ENCODE peak calls at places on chromosomes 16 and 17, in nine cellular contexts. One of them, this sample, is unnamed.

GRCh38 chr17:27494192-27495091 is 38.2 kb downstream of the KSR1 start:
- DNase-seq in EL: no peak
- DNase-seq in colonic mucosa: peak
- DNase-seq in tibial nerve: peak
- DNase-seq in HFFc6: no peak
- DNase-seq in small intestine: peak
- DNase-seq in fibroblast of the conjunctiva: no peak
- DNase-seq in CD4-positive, alpha-beta memory T cell: no peak
- DNase-seq in stimulated activated naive CD8-positive, alpha-beta T cell treated with anti-CD3 and anti-CD28 coated beads, Interleukin-15, amount 100 ng/mL, for 72 hours: no peak
- DNase-seq in this sample: peak

GRCh38 chr17:12415031-12415430 is 250.7 kb upstream of the MYOCD start:
- DNase-seq in fibroblast of the conjunctiva: peak
- DNase-seq in colonic mucosa: no peak
- DNase-seq in HFFc6: peak
- DNase-seq in tibial nerve: no peak
- DNase-seq in CD4-positive, alpha-beta memory T cell: no peak
- DNase-seq in small intestine: no peak
- DNase-seq in EL: peak
- DNase-seq in stimulated activated naive CD8-positive, alpha-beta T cell treated with anti-CD3 and anti-CD28 coated beads, Interleukin-15, amount 100 ng/mL, for 72 hours: no peak
- DNase-seq in this sample: no peak

GRCh38 chr17:7356779-7357178 is 1.8 kb downstream of the TMEM95 start:
- DNase-seq in CD4-positive, alpha-beta memory T cell: no peak
- DNase-seq in EL: no peak
- DNase-seq in tibial nerve: no peak
- DNase-seq in small intestine: no peak
- DNase-seq in fibroblast of the conjunctiva: no peak
- DNase-seq in colonic mucosa: no peak
- DNase-seq in stimulated activated naive CD8-positive, alpha-beta T cell treated with anti-CD3 and anti-CD28 coated beads, Interleukin-15, amount 100 ng/mL, for 72 hours: no peak
- DNase-seq in HFFc6: no peak
- DNase-seq in this sample: no peak

GRCh38 chr17:18954321-18954720 is 2.4 kb downstream of the SLC5A10 start:
- DNase-seq in stimulated activated naive CD8-positive, alpha-beta T cell treated with anti-CD3 and anti-CD28 coated beads, Interleukin-15, amount 100 ng/mL, for 72 hours: no peak
- DNase-seq in colonic mucosa: no peak
- DNase-seq in CD4-positive, alpha-beta memory T cell: no peak
- DNase-seq in small intestine: no peak
- DNase-seq in HFFc6: no peak
- DNase-seq in fibroblast of the conjunctiva: no peak
- DNase-seq in EL: no peak
- DNase-seq in tibial nerve: no peak
- DNase-seq in this sample: no peak

GRCh38 chr16:54812229-54812628 is 118.4 kb upstream of the IRX5 start:
- DNase-seq in fibroblast of the conjunctiva: no peak
- DNase-seq in tibial nerve: no peak
- DNase-seq in colonic mucosa: no peak
- DNase-seq in EL: no peak
- DNase-seq in CD4-positive, alpha-beta memory T cell: no peak
- DNase-seq in small intestine: no peak
- DNase-seq in stimulated activated naive CD8-positive, alpha-beta T cell treated with anti-CD3 and anti-CD28 coated beads, Interleukin-15, amount 100 ng/mL, for 72 hours: no peak
- DNase-seq in HFFc6: no peak
- DNase-seq in this sample: no peak

GRCh38 chr17:9237661-9238301 is 216.5 kb downstream of the NTN1 start:
- DNase-seq in fibroblast of the conjunctiva: no peak
- DNase-seq in HFFc6: no peak
- DNase-seq in CD4-positive, alpha-beta memory T cell: no peak
- DNase-seq in small intestine: peak
- DNase-seq in colonic mucosa: no peak
- DNase-seq in tibial nerve: no peak
- DNase-seq in EL: no peak
- DNase-seq in stimulated activated naive CD8-positive, alpha-beta T cell treated with anti-CD3 and anti-CD28 coated beads, Interleukin-15, amount 100 ng/mL, for 72 hours: no peak
- DNase-seq in this sample: no peak

GRCh38 chr17:66910651-66911285 is 53.7 kb upstream of the CACNG4 start:
- DNase-seq in CD4-positive, alpha-beta memory T cell: no peak
- DNase-seq in HFFc6: no peak
- DNase-seq in small intestine: no peak
- DNase-seq in tibial nerve: no peak
- DNase-seq in fibroblast of the conjunctiva: no peak
- DNase-seq in EL: no peak
- DNase-seq in colonic mucosa: no peak
- DNase-seq in stimulated activated naive CD8-positive, alpha-beta T cell treated with anti-CD3 and anti-CD28 coated beads, Interleukin-15, amount 100 ng/mL, for 72 hours: no peak
- DNase-seq in this sample: no peak

GRCh38 chr16:974001-974601 is 3.3 kb upstream of the LMF1 start:
- DNase-seq in tibial nerve: no peak
- DNase-seq in small intestine: no peak
- DNase-seq in HFFc6: no peak
- DNase-seq in stimulated activated naive CD8-positive, alpha-beta T cell treated with anti-CD3 and anti-CD28 coated beads, Interleukin-15, amount 100 ng/mL, for 72 hours: no peak
- DNase-seq in fibroblast of the conjunctiva: no peak
- DNase-seq in colonic mucosa: no peak
- DNase-seq in EL: no peak
- DNase-seq in CD4-positive, alpha-beta memory T cell: no peak
- DNase-seq in this sample: no peak

GRCh38 chr17:62059394-62059793 is 5.7 kb downstream of the MED13 start:
- DNase-seq in small intestine: no peak
- DNase-seq in CD4-positive, alpha-beta memory T cell: no peak
- DNase-seq in colonic mucosa: no peak
- DNase-seq in EL: no peak
- DNase-seq in stimulated activated naive CD8-positive, alpha-beta T cell treated with anti-CD3 and anti-CD28 coated beads, Interleukin-15, amount 100 ng/mL, for 72 hours: no peak
- DNase-seq in fibroblast of the conjunctiva: no peak
- DNase-seq in tibial nerve: no peak
- DNase-seq in HFFc6: no peak
- DNase-seq in this sample: no peak

GRCh38 chr16:9096416-9096952 is 5.0 kb downstream of the HAPSTR1 start:
- DNase-seq in HFFc6: no peak
- DNase-seq in stimulated activated naive CD8-positive, alpha-beta T cell treated with anti-CD3 and anti-CD28 coated beads, Interleukin-15, amount 100 ng/mL, for 72 hours: no peak
- DNase-seq in EL: no peak
- DNase-seq in colonic mucosa: no peak
- DNase-seq in tibial nerve: no peak
- DNase-seq in small intestine: no peak
- DNase-seq in CD4-positive, alpha-beta memory T cell: no peak
- DNase-seq in fibroblast of the conjunctiva: no peak
- DNase-seq in this sample: no peak

GRCh38 chr17:40371261-40371929 is 6.9 kb upstream of the GJD3 start:
- DNase-seq in fibroblast of the conjunctiva: no peak
- DNase-seq in colonic mucosa: no peak
- DNase-seq in EL: no peak
- DNase-seq in stimulated activated naive CD8-positive, alpha-beta T cell treated with anti-CD3 and anti-CD28 coated beads, Interleukin-15, amount 100 ng/mL, for 72 hours: no peak
- DNase-seq in small intestine: no peak
- DNase-seq in CD4-positive, alpha-beta memory T cell: peak
- DNase-seq in HFFc6: no peak
- DNase-seq in tibial nerve: no peak
- DNase-seq in this sample: peak

GRCh38 chr16:54930034-54930938 is at the start of gene IRX5:
- DNase-seq in fibroblast of the conjunctiva: peak
- DNase-seq in colonic mucosa: peak
- DNase-seq in stimulated activated naive CD8-positive, alpha-beta T cell treated with anti-CD3 and anti-CD28 coated beads, Interleukin-15, amount 100 ng/mL, for 72 hours: peak
- DNase-seq in EL: peak
- DNase-seq in CD4-positive, alpha-beta memory T cell: peak
- DNase-seq in HFFc6: peak
- DNase-seq in small intestine: peak
- DNase-seq in tibial nerve: peak
- DNase-seq in this sample: peak

GRCh38 chr16:69311533-69312388 is 611 bp downstream of the VPS4A start:
- DNase-seq in small intestine: peak
- DNase-seq in fibroblast of the conjunctiva: no peak
- DNase-seq in CD4-positive, alpha-beta memory T cell: no peak
- DNase-seq in EL: peak
- DNase-seq in stimulated activated naive CD8-positive, alpha-beta T cell treated with anti-CD3 and anti-CD28 coated beads, Interleukin-15, amount 100 ng/mL, for 72 hours: peak
- DNase-seq in tibial nerve: no peak
- DNase-seq in HFFc6: peak
- DNase-seq in colonic mucosa: peak
- DNase-seq in this sample: no peak

GRCh38 chr16:85870159-85870558 is 28.8 kb upstream of the IRF8 start:
- DNase-seq in CD4-positive, alpha-beta memory T cell: no peak
- DNase-seq in EL: no peak
- DNase-seq in colonic mucosa: peak
- DNase-seq in tibial nerve: no peak
- DNase-seq in HFFc6: no peak
- DNase-seq in fibroblast of the conjunctiva: no peak
- DNase-seq in stimulated activated naive CD8-positive, alpha-beta T cell treated with anti-CD3 and anti-CD28 coated beads, Interleukin-15, amount 100 ng/mL, for 72 hours: no peak
- DNase-seq in small intestine: no peak
- DNase-seq in this sample: peak

GRCh38 chr17:43025290-43025657 is 243 bp downstream of the RND2 start:
- DNase-seq in CD4-positive, alpha-beta memory T cell: no peak
- DNase-seq in EL: no peak
- DNase-seq in stimulated activated naive CD8-positive, alpha-beta T cell treated with anti-CD3 and anti-CD28 coated beads, Interleukin-15, amount 100 ng/mL, for 72 hours: no peak
- DNase-seq in tibial nerve: no peak
- DNase-seq in small intestine: no peak
- DNase-seq in fibroblast of the conjunctiva: no peak
- DNase-seq in HFFc6: no peak
- DNase-seq in colonic mucosa: no peak
- DNase-seq in this sample: no peak

GRCh38 chr16:12305847-12306246 is 329.3 kb downstream of the SNX29 start:
- DNase-seq in colonic mucosa: no peak
- DNase-seq in EL: no peak
- DNase-seq in HFFc6: no peak
- DNase-seq in tibial nerve: no peak
- DNase-seq in fibroblast of the conjunctiva: no peak
- DNase-seq in CD4-positive, alpha-beta memory T cell: no peak
- DNase-seq in small intestine: no peak
- DNase-seq in stimulated activated naive CD8-positive, alpha-beta T cell treated with anti-CD3 and anti-CD28 coated beads, Interleukin-15, amount 100 ng/mL, for 72 hours: no peak
- DNase-seq in this sample: no peak

GRCh38 chr17:83143817-83144231 is 64.4 kb downstream of the METRNL start:
- DNase-seq in HFFc6: no peak
- DNase-seq in small intestine: no peak
- DNase-seq in EL: no peak
- DNase-seq in CD4-positive, alpha-beta memory T cell: no peak
- DNase-seq in colonic mucosa: no peak
- DNase-seq in tibial nerve: no peak
- DNase-seq in stimulated activated naive CD8-positive, alpha-beta T cell treated with anti-CD3 and anti-CD28 coated beads, Interleukin-15, amount 100 ng/mL, for 72 hours: no peak
- DNase-seq in fibroblast of the conjunctiva: no peak
- DNase-seq in this sample: no peak

GRCh38 chr16:11354733-11355574 is 9.7 kb downstream of the RMI2 start:
- DNase-seq in colonic mucosa: no peak
- DNase-seq in small intestine: peak
- DNase-seq in fibroblast of the conjunctiva: peak
- DNase-seq in tibial nerve: no peak
- DNase-seq in stimulated activated naive CD8-positive, alpha-beta T cell treated with anti-CD3 and anti-CD28 coated beads, Interleukin-15, amount 100 ng/mL, for 72 hours: peak
- DNase-seq in CD4-positive, alpha-beta memory T cell: peak
- DNase-seq in HFFc6: no peak
- DNase-seq in EL: no peak
- DNase-seq in this sample: no peak

GRCh38 chr16:709651-710499 is 4.3 kb upstream of the FBXL16 start:
- DNase-seq in CD4-positive, alpha-beta memory T cell: no peak
- DNase-seq in small intestine: no peak
- DNase-seq in stimulated activated naive CD8-positive, alpha-beta T cell treated with anti-CD3 and anti-CD28 coated beads, Interleukin-15, amount 100 ng/mL, for 72 hours: no peak
- DNase-seq in colonic mucosa: no peak
- DNase-seq in HFFc6: peak
- DNase-seq in EL: peak
- DNase-seq in tibial nerve: no peak
- DNase-seq in fibroblast of the conjunctiva: peak
- DNase-seq in this sample: no peak

GRCh38 chr16:28312327-28312726 is 20.0 kb downstream of the SBK1 start:
- DNase-seq in HFFc6: no peak
- DNase-seq in stimulated activated naive CD8-positive, alpha-beta T cell treated with anti-CD3 and anti-CD28 coated beads, Interleukin-15, amount 100 ng/mL, for 72 hours: no peak
- DNase-seq in fibroblast of the conjunctiva: no peak
- DNase-seq in tibial nerve: no peak
- DNase-seq in CD4-positive, alpha-beta memory T cell: no peak
- DNase-seq in small intestine: no peak
- DNase-seq in colonic mucosa: no peak
- DNase-seq in EL: no peak
- DNase-seq in this sample: no peak

GRCh38 chr17:4747847-4748246 is 8.1 kb upstream of the CXCL16 start:
- DNase-seq in EL: no peak
- DNase-seq in HFFc6: no peak
- DNase-seq in stimulated activated naive CD8-positive, alpha-beta T cell treated with anti-CD3 and anti-CD28 coated beads, Interleukin-15, amount 100 ng/mL, for 72 hours: no peak
- DNase-seq in fibroblast of the conjunctiva: no peak
- DNase-seq in CD4-positive, alpha-beta memory T cell: peak
- DNase-seq in tibial nerve: no peak
- DNase-seq in small intestine: no peak
- DNase-seq in colonic mucosa: no peak
- DNase-seq in this sample: no peak

GRCh38 chr16:22328081-22328725 is 31.0 kb downstream of the POLR3E start:
- DNase-seq in colonic mucosa: no peak
- DNase-seq in fibroblast of the conjunctiva: no peak
- DNase-seq in small intestine: no peak
- DNase-seq in stimulated activated naive CD8-positive, alpha-beta T cell treated with anti-CD3 and anti-CD28 coated beads, Interleukin-15, amount 100 ng/mL, for 72 hours: no peak
- DNase-seq in CD4-positive, alpha-beta memory T cell: no peak
- DNase-seq in HFFc6: no peak
- DNase-seq in EL: no peak
- DNase-seq in tibial nerve: no peak
- DNase-seq in this sample: peak

GRCh38 chr16:81821422-81822128 is 42.5 kb downstream of the PLCG2 start:
- DNase-seq in colonic mucosa: no peak
- DNase-seq in HFFc6: no peak
- DNase-seq in stimulated activated naive CD8-positive, alpha-beta T cell treated with anti-CD3 and anti-CD28 coated beads, Interleukin-15, amount 100 ng/mL, for 72 hours: no peak
- DNase-seq in tibial nerve: no peak
- DNase-seq in fibroblast of the conjunctiva: no peak
- DNase-seq in small intestine: no peak
- DNase-seq in CD4-positive, alpha-beta memory T cell: no peak
- DNase-seq in EL: no peak
- DNase-seq in this sample: no peak

GRCh38 chr16:19835989-19836421 is 48.6 kb downstream of the GPRC5B start:
- DNase-seq in EL: peak
- DNase-seq in fibroblast of the conjunctiva: no peak
- DNase-seq in colonic mucosa: no peak
- DNase-seq in CD4-positive, alpha-beta memory T cell: no peak
- DNase-seq in HFFc6: peak
- DNase-seq in small intestine: no peak
- DNase-seq in tibial nerve: no peak
- DNase-seq in stimulated activated naive CD8-positive, alpha-beta T cell treated with anti-CD3 and anti-CD28 coated beads, Interleukin-15, amount 100 ng/mL, for 72 hours: no peak
- DNase-seq in this sample: no peak

GRCh38 chr17:12180644-12181261 is 160.1 kb downstream of the MAP2K4 start:
- DNase-seq in colonic mucosa: peak
- DNase-seq in EL: peak
- DNase-seq in tibial nerve: no peak
- DNase-seq in CD4-positive, alpha-beta memory T cell: peak
- DNase-seq in stimulated activated naive CD8-positive, alpha-beta T cell treated with anti-CD3 and anti-CD28 coated beads, Interleukin-15, amount 100 ng/mL, for 72 hours: peak
- DNase-seq in HFFc6: peak
- DNase-seq in small intestine: peak
- DNase-seq in fibroblast of the conjunctiva: peak
- DNase-seq in this sample: no peak

GRCh38 chr17:78745407-78746088 is 36.5 kb downstream of the CYTH1 start:
- DNase-seq in EL: peak
- DNase-seq in CD4-positive, alpha-beta memory T cell: peak
- DNase-seq in fibroblast of the conjunctiva: peak
- DNase-seq in tibial nerve: no peak
- DNase-seq in small intestine: peak
- DNase-seq in stimulated activated naive CD8-positive, alpha-beta T cell treated with anti-CD3 and anti-CD28 coated beads, Interleukin-15, amount 100 ng/mL, for 72 hours: no peak
- DNase-seq in HFFc6: peak
- DNase-seq in colonic mucosa: no peak
- DNase-seq in this sample: no peak

GRCh38 chr16:66717112-66717675 is 20.7 kb upstream of the CMTM4 start:
- DNase-seq in CD4-positive, alpha-beta memory T cell: no peak
- DNase-seq in stimulated activated naive CD8-positive, alpha-beta T cell treated with anti-CD3 and anti-CD28 coated beads, Interleukin-15, amount 100 ng/mL, for 72 hours: no peak
- DNase-seq in fibroblast of the conjunctiva: no peak
- DNase-seq in EL: peak
- DNase-seq in colonic mucosa: peak
- DNase-seq in HFFc6: peak
- DNase-seq in tibial nerve: no peak
- DNase-seq in small intestine: peak
- DNase-seq in this sample: no peak

GRCh38 chr17:66468241-66469087 is 166.1 kb downstream of the PRKCA start:
- DNase-seq in tibial nerve: no peak
- DNase-seq in stimulated activated naive CD8-positive, alpha-beta T cell treated with anti-CD3 and anti-CD28 coated beads, Interleukin-15, amount 100 ng/mL, for 72 hours: no peak
- DNase-seq in CD4-positive, alpha-beta memory T cell: no peak
- DNase-seq in HFFc6: no peak
- DNase-seq in fibroblast of the conjunctiva: no peak
- DNase-seq in small intestine: no peak
- DNase-seq in colonic mucosa: no peak
- DNase-seq in EL: peak
- DNase-seq in this sample: peak

This sample was measured in lower leg skin.